ENCODE peak calls at places on chromosomes 4 and X, in six cellular contexts. One of them, this sample, is unnamed.
A peak's percentile ranks its signal among the peaks of the same experiment; 100 is the strongest.

GRCh38 chr4:140004580-140005314 is 149.2 kb downstream of the MAML3 start:
- DNase-seq in H9: peak; percentile 60
- DNase-seq in SK-N-SH: peak; percentile 79
- DNase-seq in neural progenitor cell: peak; percentile 92
- DNase-seq in IMR-90: peak; percentile 51
- DNase-seq in colonic mucosa: no peak
- DNase-seq in this sample: peak; percentile 73

GRCh38 chr4:78937837-78938236 is 1.4 kb downstream of the PAQR3 start:
- DNase-seq in H9: no peak
- DNase-seq in SK-N-SH: no peak
- DNase-seq in neural progenitor cell: no peak
- DNase-seq in IMR-90: peak; percentile 16
- DNase-seq in colonic mucosa: no peak
- DNase-seq in this sample: no peak

GRCh38 chrX:55907968-55908607 is 190.5 kb downstream of the RRAGB start:
- DNase-seq in H9: peak; percentile 83
- DNase-seq in SK-N-SH: no peak
- DNase-seq in neural progenitor cell: peak; percentile 81
- DNase-seq in IMR-90: no peak
- DNase-seq in colonic mucosa: peak; percentile 75
- DNase-seq in this sample: peak; percentile 83

GRCh38 chr4:98758182-98758581 is 99.8 kb upstream of the TSPAN5 start:
- DNase-seq in H9: no peak
- DNase-seq in SK-N-SH: no peak
- DNase-seq in neural progenitor cell: no peak
- DNase-seq in IMR-90: no peak
- DNase-seq in colonic mucosa: no peak
- DNase-seq in this sample: no peak

GRCh38 chr4:16078195-16078756 is 5.5 kb downstream of the PROM1 start:
- DNase-seq in H9: no peak
- DNase-seq in SK-N-SH: no peak
- DNase-seq in neural progenitor cell: no peak
- DNase-seq in IMR-90: no peak
- DNase-seq in colonic mucosa: no peak
- DNase-seq in this sample: no peak

GRCh38 chr4:54315561-54315960 is 86.5 kb downstream of the PDGFRA start:
- DNase-seq in H9: no peak
- DNase-seq in SK-N-SH: no peak
- DNase-seq in neural progenitor cell: no peak
- DNase-seq in IMR-90: no peak
- DNase-seq in colonic mucosa: no peak
- DNase-seq in this sample: no peak

GRCh38 chrX:19889582-19890342 is 2.4 kb upstream of the SH3KBP1 start:
- DNase-seq in H9: no peak
- DNase-seq in SK-N-SH: no peak
- DNase-seq in neural progenitor cell: peak; percentile 15
- DNase-seq in IMR-90: peak; percentile 83
- DNase-seq in colonic mucosa: no peak
- DNase-seq in this sample: no peak

GRCh38 chr4:129641179-129641578 is 545.2 kb downstream of the C4orf33 start:
- DNase-seq in H9: peak; percentile 62
- DNase-seq in SK-N-SH: peak; percentile 13
- DNase-seq in neural progenitor cell: peak; percentile 51
- DNase-seq in IMR-90: peak; percentile 22
- DNase-seq in colonic mucosa: peak; percentile 56
- DNase-seq in this sample: no peak

GRCh38 chr4:41205130-41205529 is 9.2 kb downstream of the APBB2 start:
- DNase-seq in H9: no peak
- DNase-seq in SK-N-SH: no peak
- DNase-seq in neural progenitor cell: no peak
- DNase-seq in IMR-90: no peak
- DNase-seq in colonic mucosa: no peak
- DNase-seq in this sample: no peak

GRCh38 chr4:53656421-53656981 is 65.2 kb upstream of the LNX1 start:
- DNase-seq in H9: no peak
- DNase-seq in SK-N-SH: no peak
- DNase-seq in neural progenitor cell: no peak
- DNase-seq in IMR-90: peak; percentile 21
- DNase-seq in colonic mucosa: no peak
- DNase-seq in this sample: no peak

GRCh38 chrX:45714864-45715263 is 514.2 kb upstream of the DIPK2B start:
- DNase-seq in H9: no peak
- DNase-seq in SK-N-SH: no peak
- DNase-seq in neural progenitor cell: no peak
- DNase-seq in IMR-90: peak; percentile 71
- DNase-seq in colonic mucosa: peak; percentile 32
- DNase-seq in this sample: no peak

GRCh38 chr4:39668835-39669234 is 29.1 kb upstream of the UBE2K start:
- DNase-seq in H9: no peak
- DNase-seq in SK-N-SH: no peak
- DNase-seq in neural progenitor cell: no peak
- DNase-seq in IMR-90: no peak
- DNase-seq in colonic mucosa: no peak
- DNase-seq in this sample: no peak

GRCh38 chr4:181566490-181566889 is 676.7 kb upstream of the TENM3 start:
- DNase-seq in H9: no peak
- DNase-seq in SK-N-SH: peak; percentile 77
- DNase-seq in neural progenitor cell: no peak
- DNase-seq in IMR-90: peak; percentile 80
- DNase-seq in colonic mucosa: no peak
- DNase-seq in this sample: no peak

GRCh38 chr4:26687728-26688127 is 103.8 kb downstream of the TBC1D19 start:
- DNase-seq in H9: no peak
- DNase-seq in SK-N-SH: no peak
- DNase-seq in neural progenitor cell: no peak
- DNase-seq in IMR-90: peak; percentile 94
- DNase-seq in colonic mucosa: no peak
- DNase-seq in this sample: no peak

GRCh38 chr4:52659722-52660261 is 691 bp upstream of the USP46 start:
- DNase-seq in H9: no peak
- DNase-seq in SK-N-SH: peak; percentile 70
- DNase-seq in neural progenitor cell: peak; percentile 58
- DNase-seq in IMR-90: no peak
- DNase-seq in colonic mucosa: peak; percentile 71
- DNase-seq in this sample: peak; percentile 90

GRCh38 chrX:51931761-51932160 is 38.3 kb downstream of the MAGED1 start:
- DNase-seq in H9: no peak
- DNase-seq in SK-N-SH: peak; percentile 5
- DNase-seq in neural progenitor cell: no peak
- DNase-seq in IMR-90: no peak
- DNase-seq in colonic mucosa: no peak
- DNase-seq in this sample: no peak

GRCh38 chr4:61079976-61080375 is 120.2 kb upstream of the ADGRL3 start:
- DNase-seq in H9: no peak
- DNase-seq in SK-N-SH: no peak
- DNase-seq in neural progenitor cell: no peak
- DNase-seq in IMR-90: no peak
- DNase-seq in colonic mucosa: no peak
- DNase-seq in this sample: no peak

GRCh38 chr4:168822481-168822880 is 187.6 kb downstream of the CBR4 start:
- DNase-seq in H9: no peak
- DNase-seq in SK-N-SH: no peak
- DNase-seq in neural progenitor cell: peak; percentile 42
- DNase-seq in IMR-90: no peak
- DNase-seq in colonic mucosa: no peak
- DNase-seq in this sample: no peak

GRCh38 chr4:48787031-48787430 is 7.0 kb upstream of the FRYL start:
- DNase-seq in H9: no peak
- DNase-seq in SK-N-SH: no peak
- DNase-seq in neural progenitor cell: peak; percentile 43
- DNase-seq in IMR-90: no peak
- DNase-seq in colonic mucosa: no peak
- DNase-seq in this sample: no peak

GRCh38 chr4:2432991-2433530 is 14.3 kb downstream of the CFAP99 start:
- DNase-seq in H9: peak; percentile 30
- DNase-seq in SK-N-SH: no peak
- DNase-seq in neural progenitor cell: no peak
- DNase-seq in IMR-90: peak; percentile 64
- DNase-seq in colonic mucosa: no peak
- DNase-seq in this sample: peak; percentile 87

GRCh38 chrX:80576815-80577533 is 156.7 kb downstream of the TENT5D start:
- DNase-seq in H9: no peak
- DNase-seq in SK-N-SH: no peak
- DNase-seq in neural progenitor cell: peak; percentile 19
- DNase-seq in IMR-90: no peak
- DNase-seq in colonic mucosa: no peak
- DNase-seq in this sample: peak; percentile 16

GRCh38 chr4:105191621-105192210 is 45.0 kb downstream of the TET2 start:
- DNase-seq in H9: no peak
- DNase-seq in SK-N-SH: no peak
- DNase-seq in neural progenitor cell: no peak
- DNase-seq in IMR-90: peak; percentile 72
- DNase-seq in colonic mucosa: no peak
- DNase-seq in this sample: no peak

GRCh38 chr4:128553665-128554515 is 255.6 kb upstream of the JADE1 start:
- DNase-seq in H9: no peak
- DNase-seq in SK-N-SH: peak; percentile 12
- DNase-seq in neural progenitor cell: no peak
- DNase-seq in IMR-90: no peak
- DNase-seq in colonic mucosa: no peak
- DNase-seq in this sample: no peak

GRCh38 chr4:16031554-16032381 is 52.1 kb downstream of the PROM1 start:
- DNase-seq in H9: no peak
- DNase-seq in SK-N-SH: no peak
- DNase-seq in neural progenitor cell: no peak
- DNase-seq in IMR-90: no peak
- DNase-seq in colonic mucosa: no peak
- DNase-seq in this sample: no peak

GRCh38 chr4:69957209-69957608 is 8.3 kb downstream of the CSN2 start:
- DNase-seq in H9: peak; percentile 29
- DNase-seq in SK-N-SH: no peak
- DNase-seq in neural progenitor cell: no peak
- DNase-seq in IMR-90: no peak
- DNase-seq in colonic mucosa: no peak
- DNase-seq in this sample: no peak

GRCh38 chrX:103376118-103376978 is at the start of gene BEX3:
- DNase-seq in H9: peak; percentile 93
- DNase-seq in SK-N-SH: peak; percentile 85
- DNase-seq in neural progenitor cell: peak; percentile 77
- DNase-seq in IMR-90: peak; percentile 59
- DNase-seq in colonic mucosa: peak; percentile 48
- DNase-seq in this sample: peak; percentile 85

GRCh38 chrX:125293792-125294780 is 25.6 kb upstream of the TEX13C start:
- DNase-seq in H9: no peak
- DNase-seq in SK-N-SH: no peak
- DNase-seq in neural progenitor cell: no peak
- DNase-seq in IMR-90: no peak
- DNase-seq in colonic mucosa: no peak
- DNase-seq in this sample: no peak

GRCh38 chr4:14864365-14864762 is 137.9 kb upstream of the CPEB2 start:
- DNase-seq in H9: no peak
- DNase-seq in SK-N-SH: no peak
- DNase-seq in neural progenitor cell: peak; percentile 54
- DNase-seq in IMR-90: no peak
- DNase-seq in colonic mucosa: no peak
- DNase-seq in this sample: no peak

GRCh38 chr4:181193162-181193930 is 1049.9 kb upstream of the TENM3 start:
- DNase-seq in H9: no peak
- DNase-seq in SK-N-SH: no peak
- DNase-seq in neural progenitor cell: peak; percentile 10
- DNase-seq in IMR-90: no peak
- DNase-seq in colonic mucosa: no peak
- DNase-seq in this sample: no peak

GRCh38 chrX:118779581-118779980 is 44.0 kb upstream of the ZCCHC12 start:
- DNase-seq in H9: no peak
- DNase-seq in SK-N-SH: no peak
- DNase-seq in neural progenitor cell: no peak
- DNase-seq in IMR-90: no peak
- DNase-seq in colonic mucosa: no peak
- DNase-seq in this sample: no peak
- TF ChIP-seq CTCF in H9: no peak
- TF ChIP-seq CTCF in SK-N-SH: no peak
- TF ChIP-seq CTCF in neural progenitor cell: no peak
- TF ChIP-seq CTCF in IMR-90: no peak
- TF ChIP-seq CTCF in colonic mucosa: peak; percentile 1
- TF ChIP-seq CTCF in this sample: no peak

DNA sequence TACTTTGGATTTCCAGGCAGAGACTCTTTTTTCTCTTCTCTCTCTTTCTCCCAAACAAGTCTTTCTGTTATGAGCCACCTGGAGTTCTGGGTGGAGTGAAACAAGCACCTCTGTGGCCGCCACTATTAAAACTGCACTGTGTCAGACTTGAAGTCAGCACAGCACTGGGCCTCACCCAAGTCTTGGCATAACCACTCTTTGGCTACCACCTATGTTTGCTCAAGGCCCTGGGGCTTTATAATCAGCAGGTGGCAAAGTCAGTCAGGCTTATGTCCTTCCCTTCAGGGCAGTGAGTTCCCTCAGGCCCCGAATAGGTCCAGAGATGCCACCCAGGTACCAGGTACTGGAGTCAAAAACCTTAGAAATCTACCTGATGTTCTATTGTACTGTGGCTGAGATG is 52.4 kb downstream of the ITIH6 start:
- DNase-seq in H9: no peak
- DNase-seq in SK-N-SH: no peak
- DNase-seq in neural progenitor cell: no peak
- DNase-seq in IMR-90: no peak
- DNase-seq in colonic mucosa: no peak
- DNase-seq in this sample: no peak
- H3K9ac ChIP-seq in H9: no peak overlapping the region
- H3K9ac ChIP-seq in SK-N-SH: no peak overlapping the region
- H3K9ac ChIP-seq in neural progenitor cell: no peak overlapping the region
- H3K9ac ChIP-seq in IMR-90: no peak overlapping the region
- H3K9ac ChIP-seq in colonic mucosa: no peak overlapping the region
- H3K9ac ChIP-seq in this sample: no peak overlapping the region

DNA sequence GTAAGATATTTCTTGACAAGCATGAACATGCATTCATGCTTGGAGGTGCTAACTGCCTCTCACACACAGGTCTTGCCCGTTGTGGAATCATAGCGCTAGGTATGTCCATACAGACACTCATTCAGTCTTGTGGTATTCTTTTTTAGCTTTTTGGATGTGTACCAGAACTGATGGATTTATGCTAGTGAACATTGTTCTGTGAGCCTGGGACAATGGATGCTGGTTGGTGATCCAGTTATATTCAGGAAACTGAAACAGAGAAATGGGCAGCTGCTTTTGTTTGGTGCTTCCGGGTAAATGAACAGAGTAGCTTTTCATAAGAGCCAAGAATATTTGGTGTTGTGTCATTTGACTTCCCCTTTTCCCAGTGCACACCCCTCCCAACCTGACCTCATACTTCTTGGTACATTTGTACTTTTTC is 78.9 kb upstream of the SLC4A4 start:
- DNase-seq in H9: no peak
- DNase-seq in SK-N-SH: no peak
- DNase-seq in neural progenitor cell: no peak
- DNase-seq in IMR-90: no peak
- DNase-seq in colonic mucosa: no peak
- DNase-seq in this sample: no peak
- H3K27ac ChIP-seq in H9: no peak overlapping the region
- H3K27ac ChIP-seq in SK-N-SH: no peak overlapping the region
- H3K27ac ChIP-seq in neural progenitor cell: no peak overlapping the region
- H3K27ac ChIP-seq in IMR-90: no peak overlapping the region
- H3K27ac ChIP-seq in colonic mucosa: no peak overlapping the region
- H3K27ac ChIP-seq in this sample: no peak overlapping the region

DNA sequence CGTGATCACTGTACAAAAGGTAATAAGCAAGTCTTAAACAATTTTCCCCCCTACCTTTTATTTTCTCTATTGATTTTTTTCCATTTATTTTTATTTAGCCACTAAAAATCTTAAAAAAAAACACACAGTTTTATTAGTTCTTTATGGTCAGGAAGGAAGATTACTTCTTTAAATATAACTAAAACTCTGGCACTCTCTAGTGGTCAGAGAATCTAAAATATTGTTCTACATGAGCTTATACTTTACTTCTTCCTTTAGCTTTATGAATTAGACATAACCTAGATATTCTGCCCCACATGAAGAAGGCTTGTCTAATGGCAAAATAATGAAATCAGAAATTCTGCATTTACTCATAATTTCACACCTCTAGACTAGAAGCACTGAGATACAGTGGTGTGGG is 135.2 kb downstream of the PDE5A start:
- DNase-seq in H9: no peak
- DNase-seq in SK-N-SH: no peak
- DNase-seq in neural progenitor cell: no peak
- DNase-seq in IMR-90: no peak
- DNase-seq in colonic mucosa: no peak
- DNase-seq in this sample: no peak
- TF ChIP-seq CTCF in H9: no peak
- TF ChIP-seq CTCF in SK-N-SH: peak; percentile 58
- TF ChIP-seq CTCF in neural progenitor cell: peak; percentile 13
- TF ChIP-seq CTCF in IMR-90: no peak
- TF ChIP-seq CTCF in colonic mucosa: no peak
- TF ChIP-seq CTCF in this sample: peak; percentile 24

This sample was measured in kidney.